ENCODE peak calls at places on chromosomes 16 and 17, in nine cellular contexts. One of them, this sample, is unnamed.

GRCh38 chr16:5321925-5322324 is 224.3 kb upstream of the EEF2KMT start:
- DNase-seq in AML-193: no peak
- DNase-seq in COR-L47: no peak
- DNase-seq in T-helper 17 cell: no peak
- DNase-seq in activated CD8-positive, alpha-beta T cell treated with anti-CD3 and anti-CD28 coated beads for 36 hours: no peak
- DNase-seq in choroid plexus epithelial cell: no peak
- DNase-seq in left ventricle myocardium superior: no peak
- DNase-seq in HEK293T: no peak
- DNase-seq in nephron progenitor cell: no peak
- DNase-seq in this sample: no peak

GRCh38 chr16:63702981-63703590 is 1418.8 kb downstream of the CDH11 start:
- DNase-seq in T-helper 17 cell: no peak
- DNase-seq in choroid plexus epithelial cell: no peak
- DNase-seq in HEK293T: no peak
- DNase-seq in nephron progenitor cell: no peak
- DNase-seq in COR-L47: no peak
- DNase-seq in left ventricle myocardium superior: no peak
- DNase-seq in activated CD8-positive, alpha-beta T cell treated with anti-CD3 and anti-CD28 coated beads for 36 hours: no peak
- DNase-seq in AML-193: no peak
- DNase-seq in this sample: peak

GRCh38 chr17:43830510-43831145 is 2.3 kb downstream of the MPP3 start:
- DNase-seq in AML-193: no peak
- DNase-seq in HEK293T: no peak
- DNase-seq in choroid plexus epithelial cell: no peak
- DNase-seq in activated CD8-positive, alpha-beta T cell treated with anti-CD3 and anti-CD28 coated beads for 36 hours: peak
- DNase-seq in nephron progenitor cell: no peak
- DNase-seq in COR-L47: no peak
- DNase-seq in T-helper 17 cell: no peak
- DNase-seq in left ventricle myocardium superior: no peak
- DNase-seq in this sample: no peak

GRCh38 chr17:11278984-11279270 is 37.9 kb downstream of the SHISA6 start:
- DNase-seq in COR-L47: no peak
- DNase-seq in HEK293T: no peak
- DNase-seq in choroid plexus epithelial cell: no peak
- DNase-seq in left ventricle myocardium superior: no peak
- DNase-seq in T-helper 17 cell: no peak
- DNase-seq in AML-193: no peak
- DNase-seq in nephron progenitor cell: no peak
- DNase-seq in activated CD8-positive, alpha-beta T cell treated with anti-CD3 and anti-CD28 coated beads for 36 hours: no peak
- DNase-seq in this sample: no peak

GRCh38 chr17:15651583-15652110 is 32.1 kb upstream of the FBXW10B start:
- DNase-seq in nephron progenitor cell: peak
- DNase-seq in activated CD8-positive, alpha-beta T cell treated with anti-CD3 and anti-CD28 coated beads for 36 hours: peak
- DNase-seq in left ventricle myocardium superior: peak
- DNase-seq in choroid plexus epithelial cell: peak
- DNase-seq in HEK293T: peak
- DNase-seq in T-helper 17 cell: no peak
- DNase-seq in COR-L47: peak
- DNase-seq in AML-193: peak
- DNase-seq in this sample: peak

GRCh38 chr17:1773755-1774181 is 11.9 kb downstream of the SERPINF1 start:
- DNase-seq in activated CD8-positive, alpha-beta T cell treated with anti-CD3 and anti-CD28 coated beads for 36 hours: no peak
- DNase-seq in choroid plexus epithelial cell: peak
- DNase-seq in HEK293T: no peak
- DNase-seq in AML-193: no peak
- DNase-seq in T-helper 17 cell: no peak
- DNase-seq in nephron progenitor cell: no peak
- DNase-seq in COR-L47: no peak
- DNase-seq in left ventricle myocardium superior: peak
- DNase-seq in this sample: no peak

GRCh38 chr17:19317359-19318095 is 45.0 kb downstream of the B9D1 start:
- DNase-seq in choroid plexus epithelial cell: peak
- DNase-seq in activated CD8-positive, alpha-beta T cell treated with anti-CD3 and anti-CD28 coated beads for 36 hours: no peak
- DNase-seq in nephron progenitor cell: peak
- DNase-seq in HEK293T: peak
- DNase-seq in COR-L47: no peak
- DNase-seq in AML-193: no peak
- DNase-seq in T-helper 17 cell: no peak
- DNase-seq in left ventricle myocardium superior: peak
- DNase-seq in this sample: no peak

GRCh38 chr17:74357466-74357809 is 4.2 kb downstream of the BTBD17 start:
- DNase-seq in AML-193: no peak
- DNase-seq in HEK293T: no peak
- DNase-seq in nephron progenitor cell: no peak
- DNase-seq in choroid plexus epithelial cell: no peak
- DNase-seq in T-helper 17 cell: no peak
- DNase-seq in COR-L47: no peak
- DNase-seq in activated CD8-positive, alpha-beta T cell treated with anti-CD3 and anti-CD28 coated beads for 36 hours: no peak
- DNase-seq in left ventricle myocardium superior: no peak
- DNase-seq in this sample: no peak

GRCh38 chr16:483351-484075 is 44.0 kb upstream of the CAPN15 start:
- DNase-seq in COR-L47: no peak
- DNase-seq in AML-193: no peak
- DNase-seq in T-helper 17 cell: no peak
- DNase-seq in left ventricle myocardium superior: no peak
- DNase-seq in choroid plexus epithelial cell: peak
- DNase-seq in HEK293T: no peak
- DNase-seq in activated CD8-positive, alpha-beta T cell treated with anti-CD3 and anti-CD28 coated beads for 36 hours: no peak
- DNase-seq in nephron progenitor cell: no peak
- DNase-seq in this sample: no peak

GRCh38 chr17:77356109-77356689 is 215.4 kb downstream of the SEC14L1 start:
- DNase-seq in COR-L47: no peak
- DNase-seq in AML-193: no peak
- DNase-seq in nephron progenitor cell: no peak
- DNase-seq in T-helper 17 cell: no peak
- DNase-seq in activated CD8-positive, alpha-beta T cell treated with anti-CD3 and anti-CD28 coated beads for 36 hours: no peak
- DNase-seq in choroid plexus epithelial cell: no peak
- DNase-seq in HEK293T: no peak
- DNase-seq in left ventricle myocardium superior: no peak
- DNase-seq in this sample: no peak

GRCh38 chr17:65088621-65089385 is 32.3 kb upstream of the GNA13 start:
- DNase-seq in nephron progenitor cell: no peak
- DNase-seq in T-helper 17 cell: no peak
- DNase-seq in AML-193: no peak
- DNase-seq in activated CD8-positive, alpha-beta T cell treated with anti-CD3 and anti-CD28 coated beads for 36 hours: no peak
- DNase-seq in choroid plexus epithelial cell: no peak
- DNase-seq in HEK293T: no peak
- DNase-seq in left ventricle myocardium superior: no peak
- DNase-seq in COR-L47: no peak
- DNase-seq in this sample: no peak

GRCh38 chr16:88651276-88651988 is 579 bp upstream of the CYBA start:
- DNase-seq in activated CD8-positive, alpha-beta T cell treated with anti-CD3 and anti-CD28 coated beads for 36 hours: peak
- DNase-seq in nephron progenitor cell: peak
- DNase-seq in AML-193: no peak
- DNase-seq in choroid plexus epithelial cell: peak
- DNase-seq in left ventricle myocardium superior: peak
- DNase-seq in COR-L47: no peak
- DNase-seq in T-helper 17 cell: peak
- DNase-seq in HEK293T: no peak
- DNase-seq in this sample: no peak

GRCh38 chr16:67729636-67730248 is 10.6 kb upstream of the GFOD2 start:
- DNase-seq in AML-193: no peak
- DNase-seq in nephron progenitor cell: no peak
- DNase-seq in T-helper 17 cell: no peak
- DNase-seq in HEK293T: no peak
- DNase-seq in left ventricle myocardium superior: no peak
- DNase-seq in activated CD8-positive, alpha-beta T cell treated with anti-CD3 and anti-CD28 coated beads for 36 hours: no peak
- DNase-seq in COR-L47: no peak
- DNase-seq in choroid plexus epithelial cell: no peak
- DNase-seq in this sample: no peak

GRCh38 chr16:14502932-14503741 is 126.9 kb downstream of the PARN start:
- DNase-seq in activated CD8-positive, alpha-beta T cell treated with anti-CD3 and anti-CD28 coated beads for 36 hours: no peak
- DNase-seq in HEK293T: no peak
- DNase-seq in left ventricle myocardium superior: no peak
- DNase-seq in nephron progenitor cell: no peak
- DNase-seq in T-helper 17 cell: no peak
- DNase-seq in choroid plexus epithelial cell: peak
- DNase-seq in AML-193: no peak
- DNase-seq in COR-L47: no peak
- DNase-seq in this sample: no peak